ENCODE peak calls at places on chromosomes 6 and 20, in four cellular contexts. L, W, N and D are unnamed samples.

GRCh38 chr6:125639621-125640020 is 109.8 kb upstream of the HEY2 start:
- DNase-seq in L (no peak), W (no peak), N (no peak), D (no peak)

GRCh38 chr6:33167374-33168148 is 24.7 kb downstream of the COL11A2 start:
- DNase-seq in L (no peak), W (no peak), N (no peak), D (no peak)

GRCh38 chr6:53240763-53241162 is 92.1 kb upstream of the GCM1 start:
- DNase-seq in L (no peak), W (peak), N (no peak), D (peak)

GRCh38 chr6:12548526-12548925 is 168.0 kb upstream of the PHACTR1 start:
- DNase-seq in L (no peak), W (no peak), N (no peak), D (no peak)

GRCh38 chr6:119172813-119173212 is 94.3 kb upstream of the FAM184A start:
- DNase-seq in L (no peak), W (no peak), N (no peak), D (no peak)

GRCh38 chr6:36032245-36032644 is 4.6 kb downstream of the MAPK14 start:
- DNase-seq in L (no peak), W (no peak), N (no peak), D (peak)

GRCh38 chr6:36616888-36617521 is 22.8 kb downstream of the SRSF3 start:
- DNase-seq in L (no peak), W (no peak), N (no peak), D (no peak)

GRCh38 chr6:146857960-146858308 is 259.2 kb downstream of the ADGB start:
- DNase-seq in L (no peak), W (no peak), N (no peak), D (no peak)

GRCh38 chr6:6599468-6599873 is 11.0 kb downstream of the LY86 start:
- DNase-seq in L (no peak), W (no peak), N (no peak), D (peak)

GRCh38 chr6:135667694-135668455 is 170.3 kb upstream of the AHI1 start:
- DNase-seq in L (peak), W (no peak), N (no peak), D (no peak)

GRCh38 chr20:43728686-43729255 is 2.0 kb upstream of the GTSF1L start:
- DNase-seq in L (no peak), W (peak), N (no peak), D (no peak)

GRCh38 chr20:7967199-7967844 is 27.1 kb upstream of the HAO1 start:
- DNase-seq in L (no peak), W (no peak), N (no peak), D (no peak)

GRCh38 chr6:37618916-37619605 is 78.6 kb downstream of the MDGA1 start:
- DNase-seq in L (no peak), W (no peak), N (no peak), D (no peak)

GRCh38 chr6:44257007-44257752 is at the start of gene SLC35B2:
- DNase-seq in L (peak), W (peak), N (peak), D (peak)

GRCh38 chr20:32236048-32236533 is 28.4 kb downstream of the POFUT1 start:
- DNase-seq in L (no peak), W (no peak), N (no peak), D (no peak)

GRCh38 chr6:147782302-147782701 is 273.8 kb downstream of the SAMD5 start:
- DNase-seq in L (no peak), W (no peak), N (no peak), D (no peak)

GRCh38 chr20:1336699-1337387 is 7.9 kb upstream of the SDCBP2 start:
- DNase-seq in L (peak), W (peak), N (no peak), D (no peak)

GRCh38 chr20:20593447-20594170 is 118.8 kb downstream of the RALGAPA2 start:
- DNase-seq in L (no peak), W (no peak), N (no peak), D (peak)

GRCh38 chr6:159926542-159927203 is 35.9 kb downstream of the MAS1 start:
- DNase-seq in L (no peak), W (no peak), N (no peak), D (no peak)

GRCh38 chr20:31560900-31561598 is 44.0 kb upstream of the ID1 start:
- DNase-seq in L (no peak), W (no peak), N (no peak), D (no peak)

GRCh38 chr6:135054238-135054574 is 416 bp downstream of the HBS1L start:
- DNase-seq in L (no peak), W (no peak), N (no peak), D (no peak)

GRCh38 chr20:62202083-62202395 is 18.0 kb downstream of the HRH3 start:
- DNase-seq in L (no peak), W (no peak), N (no peak), D (no peak)

GRCh38 chr20:57442160-57442887 is 51.1 kb downstream of the RBM38 start:
- DNase-seq in L (peak), W (no peak), N (no peak), D (no peak)

GRCh38 chr20:57439993-57440392 is 48.8 kb downstream of the RBM38 start:
- DNase-seq in L (no peak), W (no peak), N (no peak), D (no peak)

GRCh38 chr20:57440678-57441509 is 49.7 kb downstream of the RBM38 start:
- DNase-seq in L (peak), W (no peak), N (no peak), D (no peak)

GRCh38 chr20:57442888-57443239 is 51.7 kb downstream of the RBM38 start:
- DNase-seq in L (no peak), W (no peak), N (no peak), D (no peak)

DNA sequence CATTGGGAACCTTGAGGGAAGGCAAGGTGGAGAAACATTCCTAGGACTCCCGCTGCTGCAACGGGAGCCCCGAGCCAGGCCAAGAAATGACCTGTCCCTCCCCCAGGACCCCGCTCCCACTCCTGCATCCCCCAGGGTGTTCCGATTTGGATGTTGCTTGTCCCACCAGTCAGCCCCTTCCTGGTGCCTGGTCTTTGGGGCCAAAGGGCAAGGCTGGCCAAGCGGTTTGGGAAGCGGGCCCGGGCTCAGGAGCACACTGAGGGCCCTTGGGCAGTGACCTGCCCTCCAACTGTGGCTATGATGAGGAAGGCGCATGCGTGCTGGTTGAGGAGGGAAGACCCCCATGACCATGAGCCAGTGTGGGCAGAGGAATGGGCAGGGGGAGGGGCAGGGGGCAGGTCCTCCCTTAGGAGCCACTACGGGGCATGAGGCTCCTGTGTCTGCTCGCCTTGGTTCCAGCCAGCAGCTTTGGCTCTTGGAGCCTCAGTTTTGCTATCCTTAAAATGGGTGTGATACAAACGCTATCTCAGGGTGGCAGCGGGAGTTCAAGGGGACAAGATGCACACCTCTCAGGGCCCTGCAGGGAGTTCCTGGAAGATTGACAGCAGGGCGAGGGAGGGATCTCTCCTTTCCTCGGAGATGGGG is 50.4 kb downstream of the RBM38 start:
- DNase-seq in L (no peak), W (no peak), N (no peak), D (no peak)
- H3K27ac ChIP-seq in L (peak), W (no peak), N (no peak), D (no peak)

GRCh38 chr6:142401838-142402237 is 100.0 kb downstream of the ADGRG6 start:
- DNase-seq in L (no peak), W (no peak), N (no peak), D (no peak)

GRCh38 chr6:142399739-142400138 is 97.9 kb downstream of the ADGRG6 start:
- DNase-seq in L (no peak), W (no peak), N (no peak), D (no peak)

GRCh38 chr6:142404751-142405150 is 102.9 kb downstream of the ADGRG6 start:
- DNase-seq in L (no peak), W (no peak), N (no peak), D (no peak)

GRCh38 chr6:142398353-142398752 is 96.5 kb downstream of the ADGRG6 start:
- DNase-seq in L (no peak), W (no peak), N (no peak), D (no peak)

GRCh38 chr6:142400495-142400894 is 98.7 kb downstream of the ADGRG6 start:
- DNase-seq in L (no peak), W (no peak), N (no peak), D (no peak)
- H3K27ac ChIP-seq in L (no peak), W (no peak), N (no peak), D (no peak)

GRCh38 chr6:3353939-3354338 is 95.2 kb downstream of the PSMG4 start:
- DNase-seq in L (no peak), W (no peak), N (no peak), D (no peak)
- H3K27ac ChIP-seq in L (peak), W (no peak), N (no peak), D (no peak)

GRCh38 chr6:166540631-166541331 is 45.7 kb downstream of the RAMACL start:
- DNase-seq in L (no peak), W (peak), N (peak), D (no peak)
- H3K27ac ChIP-seq in L (no peak), W (peak), N (peak), D (no peak)

DNA sequence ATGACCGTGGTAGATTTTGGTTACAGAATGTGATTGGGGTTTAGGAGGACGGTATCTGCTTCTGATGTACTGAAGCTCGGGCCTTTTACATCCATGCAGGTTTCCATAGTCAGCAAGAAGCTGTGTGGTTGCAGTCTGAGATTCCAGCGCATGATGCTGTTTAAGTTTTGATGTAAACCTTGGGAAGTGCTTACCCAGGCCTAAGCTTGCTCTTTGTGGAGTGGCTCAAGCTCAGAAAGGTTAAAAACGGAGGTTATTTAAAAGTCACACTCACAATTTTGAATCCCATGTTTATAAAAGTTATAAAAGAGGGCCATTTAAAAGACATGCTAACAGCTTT is 121.4 kb downstream of the TIAM2 start:
- DNase-seq in L (no peak), W (no peak), N (no peak), D (no peak)
- H3K27ac ChIP-seq in L (no peak), W (no peak), N (no peak), D (no peak)

DNA sequence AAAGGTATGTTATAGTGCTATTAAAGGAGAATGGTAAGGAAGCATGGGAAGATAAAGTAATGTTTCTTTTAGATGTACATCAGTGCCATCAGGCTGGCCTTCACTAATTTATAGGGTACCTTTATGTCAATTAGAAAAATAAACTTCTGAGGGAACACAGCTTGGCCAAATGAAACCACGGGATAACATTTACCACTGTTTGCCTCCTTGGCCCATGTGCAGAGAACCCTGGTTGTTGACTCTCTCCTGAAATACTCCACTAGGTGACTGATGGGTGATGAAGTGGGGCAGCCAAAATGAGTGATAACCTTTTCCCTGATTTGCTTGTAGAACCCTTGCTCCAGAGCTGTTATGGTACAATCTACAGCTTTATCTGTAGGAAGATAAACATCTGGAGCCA is 9.5 kb downstream of the TRIM38 start:
- DNase-seq in L (no peak), W (no peak), N (no peak), D (no peak)
- H3K27ac ChIP-seq in L (peak), W (no peak), N (no peak), D (no peak)

DNA sequence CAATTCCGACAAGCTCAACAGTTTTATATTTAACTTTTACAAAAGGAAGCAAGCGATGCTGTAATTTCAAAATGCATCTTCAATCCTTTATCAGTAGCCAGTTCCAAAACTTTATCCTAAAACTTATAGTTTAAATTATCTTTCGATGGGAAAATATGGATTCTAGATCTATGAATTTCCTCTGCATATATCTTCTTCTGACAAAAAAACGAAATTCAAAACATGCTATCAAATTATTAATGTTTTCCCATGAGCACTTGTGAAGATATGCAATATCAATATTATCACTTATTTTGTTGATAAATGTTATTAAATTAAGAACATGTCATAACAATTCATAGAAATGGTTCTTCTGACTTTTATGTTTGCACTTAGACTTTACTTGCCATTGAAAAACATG is 2.3 kb downstream of the NCR2 start:
- DNase-seq in L (no peak), W (no peak), N (no peak), D (no peak)
- H3K27ac ChIP-seq in L (no peak), W (no peak), N (no peak), D (no peak)

GRCh38 chr6:143125896-143126573 is 65.3 kb downstream of the AIG1 start:
- DNase-seq in L (no peak), W (no peak), N (no peak), D (no peak)

GRCh38 chr6:143126574-143126941 is 65.9 kb downstream of the AIG1 start:
- DNase-seq in L (no peak), W (no peak), N (no peak), D (no peak)

GRCh38 chr6:143130928-143131327 is 70.2 kb downstream of the AIG1 start:
- DNase-seq in L (no peak), W (no peak), N (no peak), D (no peak)

GRCh38 chr6:143127941-143128340 is 67.3 kb downstream of the AIG1 start:
- DNase-seq in L (no peak), W (no peak), N (no peak), D (no peak)

DNA sequence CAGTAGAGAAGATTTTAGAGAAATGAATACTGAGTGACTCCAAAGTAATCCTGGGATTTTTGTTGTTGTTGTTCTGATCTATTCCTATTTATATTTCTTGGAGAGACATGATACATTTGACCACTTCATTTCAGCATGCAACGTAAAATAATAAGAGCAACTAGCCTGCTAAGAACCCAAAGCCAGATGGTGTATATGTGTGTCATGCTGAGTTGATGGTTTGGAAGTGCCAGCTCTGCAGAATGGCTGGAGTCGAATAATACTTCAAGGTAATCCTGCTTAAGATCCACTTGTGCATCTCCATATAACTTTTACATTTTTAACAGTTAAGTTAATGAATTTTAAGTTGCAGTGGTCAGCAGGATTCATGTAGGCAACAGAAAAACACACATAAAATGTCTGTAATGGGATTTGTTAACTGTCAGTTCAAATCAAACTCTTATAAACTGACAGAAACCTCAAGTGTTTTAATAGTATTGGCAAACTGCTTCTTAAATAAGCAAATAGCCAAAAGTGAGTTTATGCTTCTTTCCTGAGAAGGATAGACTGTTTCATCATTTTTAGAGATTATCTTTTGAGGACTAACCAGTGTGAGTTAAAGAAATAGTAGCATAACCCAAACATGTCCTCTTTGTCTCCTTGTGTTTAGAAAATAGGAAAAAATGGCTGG is 67.8 kb downstream of the AIG1 start:
- DNase-seq in L (no peak), W (no peak), N (no peak), D (no peak)
- H3K27ac ChIP-seq in L (no peak), W (no peak), N (no peak), D (no peak)